ENCODE peak calls at places on chromosomes 4 and X, in six cellular contexts. S is aorta, Y is T-helper 9 cell, F is fibroblast of lung, E is Karpas-422, B is ACHN. A is an unnamed sample.

GRCh38 chr4:47434931-47435330 is 28.6 kb downstream of the COMMD8 start:
- DNase-seq in S (no peak), Y (no peak), F (no peak), E (no peak), B (no peak), A (no peak)

GRCh38 chr4:20418865-20419451 is 167.3 kb downstream of the SLIT2 start:
- DNase-seq in S (no peak), Y (no peak), F (peak; percentile 68), E (peak; percentile 70), B (peak; percentile 78), A (no peak)

GRCh38 chrX:130694983-130695382 is 208.0 kb downstream of the ENOX2 start:
- DNase-seq in S (no peak), Y (no peak), F (no peak), E (no peak), B (no peak), A (no peak)

GRCh38 chrX:119887721-119888425 is 7.8 kb upstream of the AKAP14 start:
- DNase-seq in S (peak; percentile 80), Y (peak; percentile 48), F (peak; percentile 51), E (peak; percentile 70), B (peak; percentile 59), A (peak; percentile 33)

GRCh38 chr4:46894841-46895240 is 14.2 kb downstream of the COX7B2 start:
- DNase-seq in S (no peak), Y (no peak), F (no peak), E (no peak), B (no peak), A (no peak)

GRCh38 chr4:140296335-140296753 is 77.1 kb upstream of the SCOC start:
- DNase-seq in S (peak; percentile 78), Y (no peak), F (peak; percentile 85), E (no peak), B (peak; percentile 70), A (peak; percentile 78)

GRCh38 chr4:73538162-73538561 is 56.6 kb downstream of the AFM start:
- DNase-seq in S (no peak), Y (no peak), F (no peak), E (peak; percentile 28), B (no peak), A (no peak)

GRCh38 chr4:118772149-118773081 is 63.5 kb downstream of the SEC24D start:
- DNase-seq in S (no peak), Y (no peak), F (peak; percentile 48), E (peak; percentile 91), B (peak; percentile 54), A (no peak)

GRCh38 chrX:71144651-71145050 is at the start of gene NLGN3:
- DNase-seq in S (no peak), Y (no peak), F (no peak), E (no peak), B (no peak), A (no peak)

GRCh38 chrX:96098471-96098870 is 586.2 kb upstream of the DIAPH2 start:
- DNase-seq in S (no peak), Y (no peak), F (no peak), E (no peak), B (no peak), A (no peak)

GRCh38 chr4:40409835-40410234 is 74.7 kb downstream of the CHRNA9 start:
- DNase-seq in S (no peak), Y (no peak), F (peak; percentile 63), E (no peak), B (no peak), A (no peak)

GRCh38 chrX:111519215-111519614 is 7.8 kb downstream of the SERTM2 start:
- DNase-seq in S (no peak), Y (no peak), F (peak; percentile 80), E (no peak), B (peak; percentile 1), A (no peak)

GRCh38 chrX:13937370-13938052 is 92.2 kb downstream of the GEMIN8 start:
- DNase-seq in S (no peak), Y (no peak), F (peak; percentile 78), E (no peak), B (no peak), A (no peak)

GRCh38 chrX:15815779-15816452 is 25.6 kb downstream of the ZRSR2 start:
- DNase-seq in S (no peak), Y (no peak), F (no peak), E (peak; percentile 79), B (peak; percentile 9), A (peak; percentile 7)

GRCh38 chrX:50691820-50692219 is 122.2 kb downstream of the SHROOM4 start:
- DNase-seq in S (no peak), Y (no peak), F (peak; percentile 23), E (peak; percentile 90), B (peak; percentile 54), A (no peak)

GRCh38 chr4:147103403-147103946 is 157.8 kb upstream of the TTC29 start:
- DNase-seq in S (peak; percentile 86), Y (no peak), F (peak; percentile 98), E (no peak), B (peak; percentile 92), A (peak; percentile 22)

GRCh38 chrX:153968754-153969124 is 2.9 kb downstream of the HCFC1 start:
- DNase-seq in S (no peak), Y (no peak), F (peak; percentile 29), E (peak; percentile 68), B (no peak), A (peak; percentile 34)

GRCh38 chr4:54954656-54955388 is 170.6 kb downstream of the KDR start:
- DNase-seq in S (no peak), Y (no peak), F (no peak), E (no peak), B (no peak), A (peak; percentile 26)

GRCh38 chrX:135697614-135698013 is 15.8 kb upstream of the CT45A1 start:
- DNase-seq in S (no peak), Y (no peak), F (no peak), E (no peak), B (no peak), A (no peak)

GRCh38 chr4:163815776-163816175 is 321.3 kb downstream of the TMA16 start:
- DNase-seq in S (no peak), Y (no peak), F (no peak), E (peak; percentile 50), B (no peak), A (no peak)

GRCh38 chr4:98572697-98573096 is 85.7 kb downstream of the TSPAN5 start:
- DNase-seq in S (no peak), Y (no peak), F (no peak), E (no peak), B (no peak), A (no peak)

GRCh38 chrX:54891573-54891972 is 29.1 kb upstream of the TRO start:
- DNase-seq in S (no peak), Y (peak; percentile 6), F (peak; percentile 28), E (peak; percentile 76), B (peak; percentile 33), A (peak; percentile 19)

GRCh38 chrX:41043950-41044349 is 41.3 kb upstream of the USP9X start:
- DNase-seq in S (no peak), Y (no peak), F (peak; percentile 71), E (no peak), B (no peak), A (no peak)

GRCh38 chr4:151667025-151667424 is 93.8 kb downstream of the GATB start:
- DNase-seq in S (no peak), Y (no peak), F (no peak), E (no peak), B (no peak), A (no peak)

GRCh38 chr4:124525524-124525923 is 187.0 kb downstream of the ANKRD50 start:
- DNase-seq in S (no peak), Y (no peak), F (no peak), E (no peak), B (no peak), A (no peak)

GRCh38 chr4:28973591-28974350 is 1746.4 kb upstream of the PCDH7 start:
- DNase-seq in S (no peak), Y (no peak), F (peak; percentile 25), E (no peak), B (no peak), A (no peak)

GRCh38 chr4:1201851-1202525 is 29.6 kb upstream of the SPON2 start:
- DNase-seq in S (peak; percentile 77), Y (peak; percentile 77), F (peak; percentile 73), E (no peak), B (no peak), A (peak; percentile 77)

GRCh38 chr4:14743172-14743571 is 259.1 kb upstream of the CPEB2 start:
- DNase-seq in S (no peak), Y (no peak), F (no peak), E (no peak), B (no peak), A (no peak)

GRCh38 chr4:145012841-145013240 is 85.2 kb downstream of the ANAPC10 start:
- DNase-seq in S (no peak), Y (no peak), F (peak; percentile 85), E (no peak), B (no peak), A (no peak)

GRCh38 chr4:179867300-179867878 is 2375.8 kb upstream of the TENM3 start:
- DNase-seq in S (no peak), Y (no peak), F (peak; percentile 23), E (peak; percentile 71), B (peak; percentile 66), A (peak; percentile 88)

GRCh38 chrX:117645639-117646038 is 471.0 kb downstream of the KLHL13 start:
- DNase-seq in S (no peak), Y (no peak), F (no peak), E (peak; percentile 42), B (no peak), A (no peak)

GRCh38 chr4:71290481-71290880 is 48.3 kb upstream of the SLC4A4 start:
- DNase-seq in S (no peak), Y (no peak), F (peak; percentile 45), E (no peak), B (no peak), A (no peak)

GRCh38 chr4:5238106-5238505 is 186.8 kb downstream of the STK32B start:
- DNase-seq in S (no peak), Y (no peak), F (peak; percentile 64), E (no peak), B (no peak), A (no peak)

GRCh38 chr4:184114431-184114830 is 103.2 kb downstream of the ENPP6 start:
- DNase-seq in S (no peak), Y (no peak), F (no peak), E (no peak), B (no peak), A (no peak)

GRCh38 chr4:24042094-24042493 is 152.2 kb upstream of the PPARGC1A start:
- DNase-seq in S (no peak), Y (no peak), F (peak; percentile 85), E (no peak), B (no peak), A (no peak)